ENCODE peak calls at places on chromosomes 7 and 10, in nine cellular contexts. Q is cardiac muscle cell; P is MM.1S; C is heart right ventricle; K is PC-3; M is GM23338; R is CD8-positive, alpha-beta memory T cell; X is CD4-positive, alpha-beta memory T cell; I is aorta. L is an unnamed sample. For H3K27me3, the result is how much of the 10 kb centered on the place peaks cover.

GRCh38 chr7:55569797-55570196 is 2.5 kb downstream of the VOPP1 start:
- DNase-seq in Q (no peak), K (no peak), X (peak), P (peak), M (no peak), I (no peak), R (no peak), C (no peak), L (no peak)

GRCh38 chr10:69577268-69578232 is 4.3 kb upstream of the NEUROG3 start:
- DNase-seq in K (no peak), R (no peak), I (no peak), M (peak), P (no peak), Q (no peak), X (no peak), C (no peak), L (no peak)

GRCh38 chr10:63887026-63887589 is 365.9 kb downstream of the REEP3 start:
- DNase-seq in P (no peak), R (no peak), C (no peak), M (peak), K (no peak), I (no peak), Q (no peak), X (no peak), L (no peak)

GRCh38 chr7:136063337-136063666 is 86.1 kb upstream of the MTPN start:
- DNase-seq in Q (no peak), C (no peak), I (no peak), K (no peak), M (no peak), X (no peak), P (no peak), R (no peak), L (no peak)

GRCh38 chr10:132306951-132307751 is 599 bp downstream of the STK32C start:
- DNase-seq in Q (peak), M (peak), R (peak), K (peak), X (peak), P (no peak), I (peak), C (peak), L (peak)

GRCh38 chr7:157691521-157692155 is 354.8 kb downstream of the DNAJB6 start:
- DNase-seq in R (no peak), C (no peak), P (no peak), Q (no peak), K (no peak), M (no peak), I (no peak), X (no peak), L (no peak)

GRCh38 chr10:33421789-33422188 is 87.3 kb upstream of the NRP1 start:
- DNase-seq in M (no peak), I (peak), P (no peak), K (peak), R (no peak), Q (no peak), X (no peak), C (no peak), L (peak)

GRCh38 chr10:116122664-116123063 is 150.3 kb downstream of the GFRA1 start:
- DNase-seq in I (no peak), R (no peak), Q (no peak), C (no peak), M (no peak), P (no peak), X (no peak), K (no peak), L (no peak)

GRCh38 chr7:121328508-121329459 is at the start of gene WNT16:
- DNase-seq in C (no peak), M (peak), I (no peak), R (no peak), K (no peak), Q (peak), X (no peak), P (no peak), L (no peak)

GRCh38 chr10:28663576-28664368 is 13.5 kb upstream of the BAMBI start:
- DNase-seq in M (peak), X (peak), P (peak), C (peak), I (peak), K (peak), R (peak), Q (peak), L (peak)

GRCh38 chr10:100522107-100522811 is 2.6 kb upstream of the SEC31B start:
- DNase-seq in K (peak), Q (no peak), I (no peak), M (no peak), R (no peak), P (no peak), C (no peak), X (no peak), L (peak)

GRCh38 chr7:82017334-82017943 is 247.6 kb upstream of the HGF start:
- DNase-seq in P (peak), X (no peak), Q (peak), C (no peak), K (peak), M (peak), I (no peak), R (no peak), L (peak)

GRCh38 chr7:36819639-36820038 is 95.3 kb upstream of the AOAH start:
- DNase-seq in X (no peak), K (no peak), M (no peak), P (no peak), Q (no peak), C (no peak), R (no peak), I (no peak), L (no peak)

GRCh38 chr10:81502677-81503359 is 372.2 kb upstream of the NRG3 start:
- DNase-seq in Q (no peak), C (no peak), M (no peak), X (no peak), P (no peak), K (no peak), R (no peak), I (no peak), L (no peak)

GRCh38 chr10:124697837-124698559 is 46.2 kb downstream of the FAM53B start:
- DNase-seq in C (no peak), Q (no peak), M (peak), P (no peak), X (peak), R (no peak), I (peak), K (no peak), L (peak)

GRCh38 chr10:88386204-88386877 is 196.8 kb downstream of the RNLS start:
- DNase-seq in X (no peak), C (no peak), K (no peak), M (no peak), R (no peak), P (peak), I (no peak), Q (no peak), L (peak)

GRCh38 chr7:122430710-122431109 is 126.2 kb upstream of the FEZF1 start:
- DNase-seq in X (no peak), R (no peak), M (no peak), K (no peak), P (no peak), C (no peak), I (no peak), Q (no peak), L (peak)

GRCh38 chr10:18214692-18215563 is 74.7 kb downstream of the CACNB2 start:
- DNase-seq in R (no peak), C (no peak), I (no peak), K (peak), X (peak), P (peak), M (peak), Q (peak), L (peak)

GRCh38 chr7:19617921-19618320 is 90.9 kb downstream of the POLR1F start:
- DNase-seq in R (no peak), C (no peak), K (no peak), X (no peak), I (no peak), Q (no peak), P (no peak), M (no peak), L (no peak)

GRCh38 chr10:84214612-84215235 is 10.6 kb downstream of the LRIT2 start:
- DNase-seq in R (peak), M (peak), I (no peak), X (peak), K (peak), Q (no peak), P (peak), C (no peak), L (peak)

GRCh38 chr10:94011296-94011695 is 17.6 kb downstream of the PLCE1 start:
- DNase-seq in I (no peak), Q (no peak), P (no peak), R (no peak), C (no peak), M (no peak), X (no peak), K (peak), L (no peak)

DNA sequence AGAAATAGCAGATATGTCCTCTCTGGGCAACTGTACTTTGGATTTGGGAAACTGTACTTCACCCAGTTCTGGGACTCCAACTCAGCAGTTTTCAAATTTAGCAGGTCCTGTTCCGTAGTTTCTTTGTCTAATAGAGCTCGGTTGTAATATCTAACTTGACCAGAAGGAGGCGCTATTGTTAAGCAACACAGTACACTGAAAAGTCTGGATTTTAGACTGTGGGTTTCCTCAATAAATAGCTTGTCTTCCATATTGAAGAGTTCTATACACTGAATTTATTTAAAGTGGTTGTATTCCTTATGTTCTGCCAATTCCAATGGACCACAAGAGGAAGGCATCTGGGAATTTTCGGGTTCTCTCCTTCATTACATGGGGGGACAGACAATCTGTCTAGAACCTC is 39.8 kb downstream of the ELFN1 start:
- DNase-seq in K (peak), C (no peak), I (no peak), M (no peak), X (no peak), Q (no peak), P (no peak), R (no peak), L (no peak)
- H3K27me3 ChIP-seq in K (under half), C (under half), I (under half), M (under half), X (under half), Q (under half), P (half or more), R (under half), L (under half)

DNA sequence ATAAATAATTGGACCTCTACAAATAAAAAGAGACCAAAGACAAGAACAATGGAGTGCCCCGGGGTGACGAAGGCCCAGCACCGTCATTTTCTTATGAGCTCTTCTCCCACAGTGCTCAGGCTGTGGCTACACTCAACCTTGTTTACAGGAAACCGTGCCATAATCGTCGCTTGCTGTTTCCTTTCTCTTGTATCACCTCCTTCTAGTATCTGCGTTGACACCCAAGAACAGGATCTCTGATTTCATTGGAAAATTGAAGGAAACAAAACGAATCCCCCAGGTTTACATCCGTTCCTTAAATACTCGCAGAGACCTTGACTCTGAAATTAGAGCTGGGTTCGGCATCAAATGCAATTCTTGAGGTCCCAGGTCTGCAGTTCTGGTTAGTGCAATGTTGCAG is 1.7 kb upstream of the IGFBP3 start:
- DNase-seq in R (no peak), K (peak), I (no peak), P (peak), Q (peak), M (no peak), C (no peak), X (peak), L (peak)
- H3K27me3 ChIP-seq in R (under half), K (under half), I (under half), P (under half), Q (under half), M (half or more), C (under half), X (under half), L (under half)

GRCh38 chr10:71572962-71573361 is 146.6 kb downstream of the C10orf105 start:
- DNase-seq in K (no peak), R (no peak), P (no peak), I (no peak), C (no peak), Q (no peak), M (no peak), X (no peak), L (no peak)
- H3K27me3 ChIP-seq in K (under half), R (under half), P (half or more), I (under half), C (under half), Q (under half), M (under half), X (under half), L (under half)

GRCh38 chr7:30679664-30680063 is 2.6 kb downstream of the CRHR2 start:
- DNase-seq in C (no peak), K (no peak), M (no peak), I (no peak), P (no peak), R (no peak), X (no peak), Q (no peak), L (no peak)

GRCh38 chr7:30682131-30683083 is at the start of gene CRHR2:
- DNase-seq in P (no peak), Q (peak), X (peak), C (peak), K (no peak), R (peak), I (no peak), M (peak), L (no peak)

GRCh38 chr7:30683306-30683705 is 1.1 kb upstream of the CRHR2 start:
- DNase-seq in P (no peak), R (no peak), K (no peak), I (no peak), Q (no peak), X (no peak), M (no peak), C (no peak), L (no peak)

GRCh38 chr7:30683839-30684238 is 1.6 kb upstream of the CRHR2 start:
- DNase-seq in P (no peak), M (no peak), I (no peak), X (no peak), K (no peak), C (no peak), R (no peak), Q (no peak), L (no peak)

DNA sequence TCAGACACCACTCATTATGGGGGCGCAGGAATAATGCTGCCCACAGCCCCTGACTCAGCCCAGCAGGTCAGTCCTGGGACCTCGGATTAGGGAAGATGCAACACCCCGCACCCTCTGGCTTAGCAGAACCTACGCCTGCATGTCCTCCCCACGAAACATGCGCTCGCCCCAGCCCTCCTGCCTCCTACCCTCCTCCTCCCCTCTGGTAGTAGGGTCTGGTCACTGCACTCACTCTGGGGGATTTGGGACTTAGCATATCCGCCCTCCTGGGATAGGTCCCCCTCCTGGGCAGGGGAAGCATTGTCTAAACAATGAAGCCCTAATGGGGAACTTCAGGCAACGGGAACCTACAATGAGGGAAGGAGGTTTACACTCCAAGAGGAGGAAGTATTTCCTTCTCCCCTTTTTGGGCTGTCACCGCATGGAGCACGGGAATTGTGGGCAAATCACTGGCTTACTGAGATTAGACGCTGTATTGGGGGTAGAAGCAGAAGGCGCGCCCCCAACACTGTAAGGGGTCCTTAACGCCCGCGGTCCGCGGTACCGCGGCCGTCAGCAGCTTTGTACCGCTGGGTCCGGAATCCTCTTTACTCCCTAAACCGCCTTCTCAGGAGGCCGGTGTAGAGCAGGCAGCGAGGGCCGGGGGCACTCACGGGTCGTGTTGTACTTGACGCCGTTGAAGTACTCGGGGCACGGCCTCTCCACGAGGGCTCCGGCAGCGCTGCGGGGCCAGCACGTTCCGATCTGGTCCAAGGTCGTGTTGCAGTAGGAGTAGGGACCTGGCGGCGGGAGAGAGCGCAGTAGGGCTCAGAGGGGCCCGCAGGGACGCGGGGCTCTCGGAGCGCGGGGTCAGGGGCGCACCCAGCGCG is 760 bp downstream of the CRHR2 start:
- DNase-seq in C (no peak), Q (peak), M (peak), P (no peak), R (peak), I (no peak), X (no peak), K (no peak), L (no peak)
- H3K27me3 ChIP-seq in C (half or more), Q (half or more), M (half or more), P (under half), R (under half), I (under half), X (under half), K (under half), L (under half)

GRCh38 chr10:49053998-49054692 is 61.2 kb downstream of the VSTM4 start:
- DNase-seq in I (no peak), X (no peak), R (no peak), P (no peak), K (no peak), Q (no peak), M (no peak), C (no peak), L (no peak)

GRCh38 chr10:49050338-49050737 is 65.0 kb downstream of the VSTM4 start:
- DNase-seq in P (no peak), C (no peak), Q (no peak), R (no peak), I (no peak), M (no peak), X (no peak), K (no peak), L (no peak)

GRCh38 chr10:49049660-49050059 is 65.7 kb downstream of the VSTM4 start:
- DNase-seq in I (no peak), M (peak), P (no peak), C (no peak), R (no peak), X (no peak), K (no peak), Q (no peak), L (no peak)

GRCh38 chr10:49053053-49053997 is 62.0 kb downstream of the VSTM4 start:
- DNase-seq in I (no peak), M (no peak), Q (peak), R (no peak), K (no peak), C (peak), P (peak), X (no peak), L (peak)

GRCh38 chr10:49052069-49052468 is 63.3 kb downstream of the VSTM4 start:
- DNase-seq in I (no peak), Q (no peak), R (no peak), P (no peak), M (no peak), C (no peak), X (no peak), K (no peak), L (no peak)
- H3K27me3 ChIP-seq in I (under half), Q (under half), R (under half), P (under half), M (under half), C (under half), X (under half), K (half or more), L (under half)

L was measured in bronchial epithelial cell.